ENCODE peak calls at places on chromosomes 3 and 15, in eight cellular contexts. One of them, this sample, is unnamed.

GRCh38 chr3:151553873-151554272 is 93.0 kb upstream of the IGSF10 start:
- ATAC-seq in A549: no peak
- ATAC-seq in HCT116: no peak
- ATAC-seq in body of pancreas: no peak
- ATAC-seq in upper lobe of left lung: no peak
- ATAC-seq in HepG2: no peak
- ATAC-seq in IMR-90: no peak
- ATAC-seq in heart left ventricle: no peak
- ATAC-seq in this sample: peak; percentile 64

GRCh38 chr3:132556467-132557159 is 40.5 kb upstream of the ACKR4 start:
- ATAC-seq in heart left ventricle: peak; percentile 84
- ATAC-seq in body of pancreas: no peak
- ATAC-seq in upper lobe of left lung: peak; percentile 54
- ATAC-seq in HepG2: no peak
- ATAC-seq in IMR-90: no peak
- ATAC-seq in A549: no peak
- ATAC-seq in HCT116: no peak
- ATAC-seq in this sample: peak; percentile 90

GRCh38 chr15:29835301-29835700 is 13.0 kb upstream of the TJP1 start:
- ATAC-seq in HCT116: no peak
- ATAC-seq in IMR-90: peak; percentile 42
- ATAC-seq in HepG2: no peak
- ATAC-seq in A549: no peak
- ATAC-seq in upper lobe of left lung: no peak
- ATAC-seq in body of pancreas: no peak
- ATAC-seq in heart left ventricle: peak; percentile 81
- ATAC-seq in this sample: peak; percentile 41

GRCh38 chr3:13262493-13263211 is 157.5 kb downstream of the NUP210 start:
- ATAC-seq in IMR-90: no peak
- ATAC-seq in A549: no peak
- ATAC-seq in HCT116: no peak
- ATAC-seq in heart left ventricle: peak; percentile 73
- ATAC-seq in upper lobe of left lung: no peak
- ATAC-seq in HepG2: peak; percentile 72
- ATAC-seq in body of pancreas: peak; percentile 18
- ATAC-seq in this sample: peak; percentile 42

GRCh38 chr3:23987376-23987775 is 42.3 kb downstream of the NR1D2 start:
- ATAC-seq in HCT116: no peak
- ATAC-seq in HepG2: no peak
- ATAC-seq in IMR-90: no peak
- ATAC-seq in heart left ventricle: no peak
- ATAC-seq in body of pancreas: no peak
- ATAC-seq in upper lobe of left lung: no peak
- ATAC-seq in A549: no peak
- ATAC-seq in this sample: no peak

GRCh38 chr15:71440479-71441071 is 325.3 kb downstream of the THSD4 start:
- ATAC-seq in heart left ventricle: peak; percentile 50
- ATAC-seq in A549: no peak
- ATAC-seq in upper lobe of left lung: no peak
- ATAC-seq in body of pancreas: no peak
- ATAC-seq in HepG2: no peak
- ATAC-seq in HCT116: peak; percentile 43
- ATAC-seq in IMR-90: peak; percentile 63
- ATAC-seq in this sample: no peak

GRCh38 chr3:176514297-176514696 is 683.0 kb downstream of the TBL1XR1 start:
- ATAC-seq in body of pancreas: no peak
- ATAC-seq in upper lobe of left lung: no peak
- ATAC-seq in A549: no peak
- ATAC-seq in heart left ventricle: peak; percentile 28
- ATAC-seq in IMR-90: no peak
- ATAC-seq in HCT116: peak; percentile 96
- ATAC-seq in HepG2: peak; percentile 98
- ATAC-seq in this sample: no peak

GRCh38 chr3:59566481-59566975 is 516.7 kb upstream of the CFAP20DC start:
- ATAC-seq in heart left ventricle: no peak
- ATAC-seq in body of pancreas: no peak
- ATAC-seq in A549: no peak
- ATAC-seq in IMR-90: no peak
- ATAC-seq in HepG2: no peak
- ATAC-seq in upper lobe of left lung: no peak
- ATAC-seq in HCT116: no peak
- ATAC-seq in this sample: no peak

GRCh38 chr15:90845201-90845949 is 23.0 kb upstream of the FURIN start:
- ATAC-seq in HCT116: peak; percentile 72
- ATAC-seq in A549: peak; percentile 97
- ATAC-seq in HepG2: peak; percentile 76
- ATAC-seq in body of pancreas: no peak
- ATAC-seq in IMR-90: peak; percentile 98
- ATAC-seq in upper lobe of left lung: peak; percentile 77
- ATAC-seq in heart left ventricle: peak; percentile 50
- ATAC-seq in this sample: peak; percentile 28

GRCh38 chr15:45644437-45644836 is 9.6 kb downstream of the SQOR start:
- ATAC-seq in IMR-90: no peak
- ATAC-seq in A549: no peak
- ATAC-seq in body of pancreas: no peak
- ATAC-seq in heart left ventricle: no peak
- ATAC-seq in upper lobe of left lung: no peak
- ATAC-seq in HepG2: no peak
- ATAC-seq in HCT116: no peak
- ATAC-seq in this sample: no peak

GRCh38 chr15:45640610-45641009 is 5.8 kb downstream of the SQOR start:
- ATAC-seq in HCT116: no peak
- ATAC-seq in A549: peak; percentile 69
- ATAC-seq in upper lobe of left lung: no peak
- ATAC-seq in HepG2: peak; percentile 17
- ATAC-seq in heart left ventricle: peak; percentile 46
- ATAC-seq in IMR-90: peak; percentile 34
- ATAC-seq in body of pancreas: no peak
- ATAC-seq in this sample: peak; percentile 32

GRCh38 chr15:45641374-45641778 is 6.5 kb downstream of the SQOR start:
- ATAC-seq in IMR-90: peak; percentile 60
- ATAC-seq in upper lobe of left lung: peak; percentile 74
- ATAC-seq in heart left ventricle: peak; percentile 68
- ATAC-seq in HCT116: peak; percentile 64
- ATAC-seq in A549: peak; percentile 91
- ATAC-seq in HepG2: peak; percentile 98
- ATAC-seq in body of pancreas: peak; percentile 82
- ATAC-seq in this sample: peak; percentile 90

GRCh38 chr15:45645026-45645980 is 10.5 kb downstream of the SQOR start:
- ATAC-seq in body of pancreas: no peak
- ATAC-seq in HepG2: no peak
- ATAC-seq in heart left ventricle: peak; percentile 18
- ATAC-seq in IMR-90: peak; percentile 27
- ATAC-seq in upper lobe of left lung: peak; percentile 60
- ATAC-seq in HCT116: no peak
- ATAC-seq in A549: no peak
- ATAC-seq in this sample: no peak

GRCh38 chr15:45642203-45642932 is 7.5 kb downstream of the SQOR start:
- ATAC-seq in A549: peak; percentile 12
- ATAC-seq in body of pancreas: peak; percentile 7
- ATAC-seq in HCT116: no peak
- ATAC-seq in upper lobe of left lung: no peak
- ATAC-seq in IMR-90: peak; percentile 40
- ATAC-seq in heart left ventricle: peak; percentile 52
- ATAC-seq in HepG2: peak; percentile 4
- ATAC-seq in this sample: peak; percentile 45
- H3K27ac ChIP-seq in A549: peak overlapping the region; percentile 96
- H3K27ac ChIP-seq in body of pancreas: peak overlapping the region; percentile 80
- H3K27ac ChIP-seq in HCT116: no peak overlapping the region
- H3K27ac ChIP-seq in upper lobe of left lung: peak overlapping the region; percentile 87
- H3K27ac ChIP-seq in IMR-90: peak overlapping the region; percentile 88
- H3K27ac ChIP-seq in heart left ventricle: no peak overlapping the region
- H3K27ac ChIP-seq in HepG2: peak overlapping the region; percentile 69
- H3K27ac ChIP-seq in this sample: peak overlapping the region; percentile 78

GRCh38 chr3:45872569-45872968 is 13.8 kb upstream of the CCR9 start:
- ATAC-seq in IMR-90: no peak
- ATAC-seq in upper lobe of left lung: no peak
- ATAC-seq in A549: no peak
- ATAC-seq in heart left ventricle: no peak
- ATAC-seq in body of pancreas: no peak
- ATAC-seq in HCT116: no peak
- ATAC-seq in HepG2: no peak
- ATAC-seq in this sample: no peak

GRCh38 chr3:45874677-45875346 is 11.5 kb upstream of the CCR9 start:
- ATAC-seq in heart left ventricle: no peak
- ATAC-seq in upper lobe of left lung: no peak
- ATAC-seq in body of pancreas: no peak
- ATAC-seq in A549: no peak
- ATAC-seq in HCT116: no peak
- ATAC-seq in HepG2: no peak
- ATAC-seq in IMR-90: no peak
- ATAC-seq in this sample: no peak

GRCh38 chr3:45873638-45874037 is 12.7 kb upstream of the CCR9 start:
- ATAC-seq in heart left ventricle: no peak
- ATAC-seq in HCT116: no peak
- ATAC-seq in upper lobe of left lung: no peak
- ATAC-seq in IMR-90: no peak
- ATAC-seq in A549: no peak
- ATAC-seq in body of pancreas: no peak
- ATAC-seq in HepG2: no peak
- ATAC-seq in this sample: no peak

GRCh38 chr3:45881031-45882022 is 5.0 kb upstream of the CCR9 start:
- ATAC-seq in heart left ventricle: peak; percentile 54
- ATAC-seq in A549: no peak
- ATAC-seq in HCT116: peak; percentile 44
- ATAC-seq in upper lobe of left lung: no peak
- ATAC-seq in HepG2: no peak
- ATAC-seq in IMR-90: no peak
- ATAC-seq in body of pancreas: no peak
- ATAC-seq in this sample: no peak

DNA sequence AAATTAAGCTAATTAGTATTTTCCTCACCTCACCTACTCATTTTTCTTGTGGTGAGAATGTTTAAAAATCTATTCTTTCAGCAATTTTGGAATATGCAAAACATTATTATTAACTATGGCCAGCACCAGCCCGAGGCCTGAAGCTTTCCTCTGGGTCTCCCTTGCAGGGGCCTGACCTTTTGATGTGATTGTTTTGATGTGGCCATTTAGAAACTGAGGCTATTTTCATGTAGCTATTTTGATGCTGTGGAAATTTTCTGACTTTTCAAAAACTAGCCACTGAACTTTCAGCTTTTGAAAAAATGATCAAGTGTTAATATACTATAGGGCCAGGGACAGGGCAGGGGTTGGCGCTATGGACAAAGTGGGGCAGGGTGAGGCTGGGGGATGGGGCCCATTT is 8.2 kb upstream of the CCR9 start:
- ATAC-seq in body of pancreas: no peak
- ATAC-seq in heart left ventricle: no peak
- ATAC-seq in IMR-90: no peak
- ATAC-seq in A549: no peak
- ATAC-seq in HCT116: no peak
- ATAC-seq in upper lobe of left lung: no peak
- ATAC-seq in HepG2: no peak
- ATAC-seq in this sample: no peak
- TF ChIP-seq POLR2A in body of pancreas: no peak
- TF ChIP-seq POLR2A in heart left ventricle: no peak
- TF ChIP-seq POLR2A in IMR-90: no peak
- TF ChIP-seq POLR2A in A549: no peak
- TF ChIP-seq POLR2A in HCT116: no peak
- TF ChIP-seq POLR2A in upper lobe of left lung: no peak
- TF ChIP-seq POLR2A in HepG2: no peak
- TF ChIP-seq POLR2A in this sample: no peak

DNA sequence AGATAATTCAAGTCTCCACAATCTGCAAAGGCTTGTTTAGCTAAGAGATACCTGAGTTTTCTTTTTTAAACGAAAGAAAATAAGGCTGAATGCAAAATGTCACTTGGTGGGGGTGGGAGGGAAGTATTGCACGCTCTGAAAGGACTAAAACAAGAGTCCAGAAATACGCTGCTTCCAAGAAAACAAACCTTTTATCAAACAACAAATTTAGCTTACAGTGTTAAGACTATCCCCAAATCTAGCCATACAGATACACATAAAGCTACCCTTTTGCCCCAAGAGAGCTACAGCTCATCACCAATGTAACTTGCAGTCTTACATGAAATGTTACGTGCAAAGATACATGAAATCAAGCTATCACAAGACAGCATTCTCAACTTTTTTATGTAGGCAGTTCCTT is 522.5 kb downstream of the FOXP1 start:
- ATAC-seq in HCT116: no peak
- ATAC-seq in upper lobe of left lung: no peak
- ATAC-seq in IMR-90: no peak
- ATAC-seq in A549: no peak
- ATAC-seq in body of pancreas: no peak
- ATAC-seq in HepG2: no peak
- ATAC-seq in heart left ventricle: no peak
- ATAC-seq in this sample: no peak
- H3K4me1 ChIP-seq in HCT116: no peaks in the 10 kb centered on the region
- H3K4me1 ChIP-seq in upper lobe of left lung: peaks cover 37% of the 10 kb centered on the region
- H3K4me1 ChIP-seq in IMR-90: peaks cover 10% of the 10 kb centered on the region
- H3K4me1 ChIP-seq in A549: peaks cover 69% of the 10 kb centered on the region
- H3K4me1 ChIP-seq in body of pancreas: peaks cover 70% of the 10 kb centered on the region
- H3K4me1 ChIP-seq in HepG2: peaks cover 76% of the 10 kb centered on the region
- H3K4me1 ChIP-seq in heart left ventricle: peaks cover 76% of the 10 kb centered on the region
- H3K4me1 ChIP-seq in this sample: peaks cover 19% of the 10 kb centered on the region

GRCh38 chr3:169812844-169813677 is at the start of the genes LRRC34 and LRRIQ4:
- ATAC-seq in heart left ventricle: peak; percentile 76
- ATAC-seq in body of pancreas: peak; percentile 50
- ATAC-seq in A549: no peak
- ATAC-seq in HepG2: peak; percentile 14
- ATAC-seq in HCT116: peak; percentile 14
- ATAC-seq in IMR-90: peak; percentile 61
- ATAC-seq in upper lobe of left lung: peak; percentile 85
- ATAC-seq in this sample: peak; percentile 59

GRCh38 chr3:169812124-169812843 is 386 bp upstream of the LRRIQ4 start:
- ATAC-seq in A549: no peak
- ATAC-seq in upper lobe of left lung: peak; percentile 92
- ATAC-seq in heart left ventricle: peak; percentile 94
- ATAC-seq in HepG2: peak; percentile 92
- ATAC-seq in HCT116: no peak
- ATAC-seq in body of pancreas: peak; percentile 87
- ATAC-seq in IMR-90: peak; percentile 89
- ATAC-seq in this sample: peak; percentile 89

GRCh38 chr3:169811606-169812123 is 1.0 kb upstream of the LRRIQ4 start:
- ATAC-seq in A549: no peak
- ATAC-seq in body of pancreas: peak; percentile 9
- ATAC-seq in HCT116: no peak
- ATAC-seq in heart left ventricle: peak; percentile 47
- ATAC-seq in IMR-90: peak; percentile 73
- ATAC-seq in upper lobe of left lung: no peak
- ATAC-seq in HepG2: no peak
- ATAC-seq in this sample: no peak

GRCh38 chr3:169813757-169814517 is 1.2 kb upstream of the LRRC34 start:
- ATAC-seq in heart left ventricle: no peak
- ATAC-seq in body of pancreas: no peak
- ATAC-seq in HepG2: peak; percentile 83
- ATAC-seq in upper lobe of left lung: peak; percentile 79
- ATAC-seq in HCT116: peak; percentile 60
- ATAC-seq in A549: peak; percentile 81
- ATAC-seq in IMR-90: no peak
- ATAC-seq in this sample: no peak

DNA sequence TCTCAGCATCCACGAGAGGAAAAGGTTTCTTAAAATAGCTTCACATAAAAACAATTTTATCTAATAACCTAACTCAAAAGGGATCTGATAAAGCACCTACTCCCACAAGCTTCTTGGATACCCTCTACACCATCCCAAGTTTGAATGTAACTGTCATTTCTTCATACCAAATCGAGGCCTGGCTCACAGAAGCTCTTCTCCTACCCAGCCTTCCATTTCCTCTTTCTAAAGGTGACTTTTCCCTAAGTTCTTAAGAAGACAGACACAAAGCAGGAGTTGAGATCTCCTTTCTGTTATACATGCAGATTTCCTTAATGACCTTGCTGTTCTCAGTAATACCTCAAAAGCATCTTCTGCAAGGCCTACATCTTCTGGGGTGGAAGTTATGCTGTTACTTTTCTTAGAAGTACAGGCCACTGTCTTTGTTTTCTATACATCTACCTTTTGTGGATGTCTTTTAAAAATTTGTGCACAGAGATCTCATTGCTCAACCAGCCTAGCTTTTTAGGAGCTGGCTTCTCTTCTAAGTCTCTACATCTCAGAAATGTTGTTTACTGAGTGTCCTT is 3.4 kb upstream of the LRRIQ4 start:
- ATAC-seq in upper lobe of left lung: no peak
- ATAC-seq in HCT116: no peak
- ATAC-seq in A549: no peak
- ATAC-seq in heart left ventricle: no peak
- ATAC-seq in IMR-90: no peak
- ATAC-seq in body of pancreas: no peak
- ATAC-seq in HepG2: no peak
- ATAC-seq in this sample: no peak
- H3K27ac ChIP-seq in upper lobe of left lung: no peak overlapping the region
- H3K27ac ChIP-seq in HCT116: no peak overlapping the region
- H3K27ac ChIP-seq in A549: no peak overlapping the region
- H3K27ac ChIP-seq in heart left ventricle: no peak overlapping the region
- H3K27ac ChIP-seq in IMR-90: no peak overlapping the region
- H3K27ac ChIP-seq in body of pancreas: no peak overlapping the region
- H3K27ac ChIP-seq in HepG2: no peak overlapping the region
- H3K27ac ChIP-seq in this sample: no peak overlapping the region